ENCODE peak calls at places on chromosome 12, in seven cellular contexts. T is SJSA1, Y is MM.1S, H is HL-60, O is islet precursor cell, A is spleen, Q is GM12865. M is an unnamed sample.

GRCh38 chr12:14545144-14546124 is 22.2 kb downstream of the PLBD1 start:
- DNase-seq in T (no peak), Y (no peak), H (no peak), O (no peak), A (no peak), Q (no peak), M (peak)

GRCh38 chr12:106855221-106855758 is 80.8 kb downstream of the RIC8B start:
- DNase-seq in T (no peak), Y (no peak), H (no peak), O (no peak), A (no peak), Q (no peak), M (no peak)

GRCh38 chr12:5889381-5890047 is 55.5 kb downstream of the ANO2 start:
- DNase-seq in T (no peak), Y (no peak), H (no peak), O (peak), A (no peak), Q (peak), M (peak)

GRCh38 chr12:57845478-57846284 is 848 bp downstream of the CTDSP2 start:
- DNase-seq in T (peak), Y (peak), H (peak), O (peak), A (peak), Q (peak), M (peak)

GRCh38 chr12:87678453-87678852 is 350.7 kb downstream of the C12orf50 start:
- DNase-seq in T (no peak), Y (no peak), H (no peak), O (no peak), A (no peak), Q (no peak), M (no peak)

GRCh38 chr12:7091660-7092228 is 501 bp downstream of the C1R start:
- DNase-seq in T (no peak), Y (no peak), H (no peak), O (no peak), A (no peak), Q (no peak), M (no peak)

GRCh38 chr12:105077435-105077834 is 6.8 kb downstream of the ALDH1L2 start:
- DNase-seq in T (no peak), Y (no peak), H (no peak), O (no peak), A (no peak), Q (no peak), M (no peak)

GRCh38 chr12:54526800-54527630 is 22.4 kb upstream of the PDE1B start:
- DNase-seq in T (no peak), Y (peak), H (peak), O (peak), A (no peak), Q (peak), M (peak)

GRCh38 chr12:109923481-109924245 is 23.6 kb downstream of the TCHP start:
- DNase-seq in T (peak), Y (no peak), H (no peak), O (no peak), A (no peak), Q (no peak), M (no peak)

GRCh38 chr12:89695100-89695499 is 13.5 kb downstream of the ATP2B1 start:
- DNase-seq in T (no peak), Y (no peak), H (no peak), O (no peak), A (no peak), Q (no peak), M (no peak)

GRCh38 chr12:120119395-120119973 is 2.9 kb upstream of the RAB35 start:
- DNase-seq in T (no peak), Y (peak), H (no peak), O (no peak), A (no peak), Q (peak), M (peak)

GRCh38 chr12:120978296-120979219 is at the start of gene HNF1A:
- DNase-seq in T (no peak), Y (no peak), H (no peak), O (no peak), A (no peak), Q (no peak), M (no peak)

GRCh38 chr12:130227641-130228040 is 65.4 kb downstream of the FZD10 start:
- DNase-seq in T (no peak), Y (no peak), H (no peak), O (no peak), A (no peak), Q (no peak), M (no peak)

GRCh38 chr12:100404769-100405407 is 48.0 kb downstream of the SLC17A8 start:
- DNase-seq in T (no peak), Y (peak), H (peak), O (peak), A (no peak), Q (peak), M (peak)

GRCh38 chr12:12764824-12765223 is 20.6 kb upstream of the APOLD1 start:
- DNase-seq in T (no peak), Y (no peak), H (no peak), O (no peak), A (no peak), Q (no peak), M (no peak)

GRCh38 chr12:23473071-23473470 is 476.4 kb downstream of the SOX5 start:
- DNase-seq in T (no peak), Y (no peak), H (no peak), O (peak), A (no peak), Q (no peak), M (no peak)

GRCh38 chr12:4225571-4225970 is 48.0 kb upstream of the CCND2 start:
- DNase-seq in T (no peak), Y (no peak), H (no peak), O (peak), A (no peak), Q (no peak), M (no peak)

GRCh38 chr12:38417101-38417500 is 100.5 kb downstream of the ALG10B start:
- DNase-seq in T (no peak), Y (no peak), H (no peak), O (no peak), A (no peak), Q (no peak), M (no peak)

GRCh38 chr12:95107362-95107761 is 33.9 kb upstream of the NR2C1 start:
- DNase-seq in T (no peak), Y (no peak), H (no peak), O (no peak), A (no peak), Q (no peak), M (no peak)

M was measured in OCI-LY7.